ENCODE peak calls at places on chromosomes 11 and 22, in nine cellular contexts. One of them, this sample, is unnamed.

GRCh38 chr22:42947211-42947990 is 67.5 kb downstream of the PACSIN2 start:
- DNase-seq in stimulated activated CD8-positive, alpha-beta memory T cell treated with anti-CD3 and anti-CD28 coated beads, Interleukin-12 subunit alpha, Interleukin-12 subunit beta, amount 100 ng/mL, for 4 hours: no peak
- DNase-seq in brain microvascular endothelial cell: peak; percentile 37
- DNase-seq in NCI-H69: peak; percentile 96
- DNase-seq in HFFc6: no peak
- DNase-seq in NCI-H1417: peak; percentile 70
- DNase-seq in IMR-90: peak; percentile 41
- DNase-seq in esophagus squamous epithelium: no peak
- DNase-seq in heart left ventricle: peak; percentile 67
- DNase-seq in this sample: no peak

GRCh38 chr11:69361466-69361865 is 67.5 kb downstream of the MYEOV start:
- DNase-seq in stimulated activated CD8-positive, alpha-beta memory T cell treated with anti-CD3 and anti-CD28 coated beads, Interleukin-12 subunit alpha, Interleukin-12 subunit beta, amount 100 ng/mL, for 4 hours: no peak
- DNase-seq in brain microvascular endothelial cell: no peak
- DNase-seq in NCI-H69: no peak
- DNase-seq in HFFc6: no peak
- DNase-seq in NCI-H1417: no peak
- DNase-seq in IMR-90: no peak
- DNase-seq in esophagus squamous epithelium: no peak
- DNase-seq in heart left ventricle: no peak
- DNase-seq in this sample: no peak

GRCh38 chr11:3206128-3206921 is 12.3 kb downstream of the MRGPRG start:
- DNase-seq in stimulated activated CD8-positive, alpha-beta memory T cell treated with anti-CD3 and anti-CD28 coated beads, Interleukin-12 subunit alpha, Interleukin-12 subunit beta, amount 100 ng/mL, for 4 hours: no peak
- DNase-seq in brain microvascular endothelial cell: no peak
- DNase-seq in NCI-H69: no peak
- DNase-seq in HFFc6: no peak
- DNase-seq in NCI-H1417: no peak
- DNase-seq in IMR-90: no peak
- DNase-seq in esophagus squamous epithelium: no peak
- DNase-seq in heart left ventricle: no peak
- DNase-seq in this sample: no peak

GRCh38 chr11:87127131-87127530 is 89.4 kb downstream of the TMEM135 start:
- DNase-seq in stimulated activated CD8-positive, alpha-beta memory T cell treated with anti-CD3 and anti-CD28 coated beads, Interleukin-12 subunit alpha, Interleukin-12 subunit beta, amount 100 ng/mL, for 4 hours: no peak
- DNase-seq in brain microvascular endothelial cell: no peak
- DNase-seq in NCI-H69: peak; percentile 84
- DNase-seq in HFFc6: no peak
- DNase-seq in NCI-H1417: peak; percentile 42
- DNase-seq in IMR-90: no peak
- DNase-seq in esophagus squamous epithelium: no peak
- DNase-seq in heart left ventricle: no peak
- DNase-seq in this sample: no peak

GRCh38 chr11:117823941-117824420 is 563 bp downstream of the FXYD2 start:
- DNase-seq in stimulated activated CD8-positive, alpha-beta memory T cell treated with anti-CD3 and anti-CD28 coated beads, Interleukin-12 subunit alpha, Interleukin-12 subunit beta, amount 100 ng/mL, for 4 hours: no peak
- DNase-seq in brain microvascular endothelial cell: no peak
- DNase-seq in NCI-H69: peak; percentile 62
- DNase-seq in HFFc6: no peak
- DNase-seq in NCI-H1417: no peak
- DNase-seq in IMR-90: no peak
- DNase-seq in esophagus squamous epithelium: no peak
- DNase-seq in heart left ventricle: peak; percentile 82
- DNase-seq in this sample: no peak

GRCh38 chr11:118434553-118435232 is 1.6 kb upstream of the KMT2A start:
- DNase-seq in stimulated activated CD8-positive, alpha-beta memory T cell treated with anti-CD3 and anti-CD28 coated beads, Interleukin-12 subunit alpha, Interleukin-12 subunit beta, amount 100 ng/mL, for 4 hours: peak; percentile 5
- DNase-seq in brain microvascular endothelial cell: no peak
- DNase-seq in NCI-H69: peak; percentile 82
- DNase-seq in HFFc6: no peak
- DNase-seq in NCI-H1417: no peak
- DNase-seq in IMR-90: peak; percentile 40
- DNase-seq in esophagus squamous epithelium: no peak
- DNase-seq in heart left ventricle: peak; percentile 26
- DNase-seq in this sample: peak; percentile 59

GRCh38 chr11:119120639-119121007 is 757 bp upstream of the HINFP start:
- DNase-seq in stimulated activated CD8-positive, alpha-beta memory T cell treated with anti-CD3 and anti-CD28 coated beads, Interleukin-12 subunit alpha, Interleukin-12 subunit beta, amount 100 ng/mL, for 4 hours: no peak
- DNase-seq in brain microvascular endothelial cell: no peak
- DNase-seq in NCI-H69: peak; percentile 96
- DNase-seq in HFFc6: peak; percentile 38
- DNase-seq in NCI-H1417: peak; percentile 90
- DNase-seq in IMR-90: peak; percentile 70
- DNase-seq in esophagus squamous epithelium: no peak
- DNase-seq in heart left ventricle: no peak
- DNase-seq in this sample: no peak

GRCh38 chr11:19853901-19854300 is 141.3 kb downstream of the NAV2 start:
- DNase-seq in stimulated activated CD8-positive, alpha-beta memory T cell treated with anti-CD3 and anti-CD28 coated beads, Interleukin-12 subunit alpha, Interleukin-12 subunit beta, amount 100 ng/mL, for 4 hours: no peak
- DNase-seq in brain microvascular endothelial cell: no peak
- DNase-seq in NCI-H69: peak; percentile 19
- DNase-seq in HFFc6: no peak
- DNase-seq in NCI-H1417: no peak
- DNase-seq in IMR-90: peak; percentile 29
- DNase-seq in esophagus squamous epithelium: no peak
- DNase-seq in heart left ventricle: no peak
- DNase-seq in this sample: no peak

GRCh38 chr11:134485316-134485715 is 73.3 kb upstream of the B3GAT1 start:
- DNase-seq in stimulated activated CD8-positive, alpha-beta memory T cell treated with anti-CD3 and anti-CD28 coated beads, Interleukin-12 subunit alpha, Interleukin-12 subunit beta, amount 100 ng/mL, for 4 hours: no peak
- DNase-seq in brain microvascular endothelial cell: no peak
- DNase-seq in NCI-H69: no peak
- DNase-seq in HFFc6: no peak
- DNase-seq in NCI-H1417: no peak
- DNase-seq in IMR-90: no peak
- DNase-seq in esophagus squamous epithelium: no peak
- DNase-seq in heart left ventricle: no peak
- DNase-seq in this sample: no peak

GRCh38 chr11:90229791-90230190 is 6.9 kb upstream of the CHORDC1 start:
- DNase-seq in stimulated activated CD8-positive, alpha-beta memory T cell treated with anti-CD3 and anti-CD28 coated beads, Interleukin-12 subunit alpha, Interleukin-12 subunit beta, amount 100 ng/mL, for 4 hours: no peak
- DNase-seq in brain microvascular endothelial cell: peak; percentile 57
- DNase-seq in NCI-H69: no peak
- DNase-seq in HFFc6: peak; percentile 9
- DNase-seq in NCI-H1417: no peak
- DNase-seq in IMR-90: peak; percentile 23
- DNase-seq in esophagus squamous epithelium: no peak
- DNase-seq in heart left ventricle: no peak
- DNase-seq in this sample: no peak

GRCh38 chr22:28183078-28183870 is 264.2 kb upstream of the PITPNB start:
- DNase-seq in stimulated activated CD8-positive, alpha-beta memory T cell treated with anti-CD3 and anti-CD28 coated beads, Interleukin-12 subunit alpha, Interleukin-12 subunit beta, amount 100 ng/mL, for 4 hours: no peak
- DNase-seq in brain microvascular endothelial cell: no peak
- DNase-seq in NCI-H69: peak; percentile 90
- DNase-seq in HFFc6: no peak
- DNase-seq in NCI-H1417: peak; percentile 59
- DNase-seq in IMR-90: no peak
- DNase-seq in esophagus squamous epithelium: no peak
- DNase-seq in heart left ventricle: no peak
- DNase-seq in this sample: no peak

GRCh38 chr22:49447837-49448236 is 379.8 kb downstream of the BRD1 start:
- DNase-seq in stimulated activated CD8-positive, alpha-beta memory T cell treated with anti-CD3 and anti-CD28 coated beads, Interleukin-12 subunit alpha, Interleukin-12 subunit beta, amount 100 ng/mL, for 4 hours: no peak
- DNase-seq in brain microvascular endothelial cell: no peak
- DNase-seq in NCI-H69: no peak
- DNase-seq in HFFc6: no peak
- DNase-seq in NCI-H1417: no peak
- DNase-seq in IMR-90: no peak
- DNase-seq in esophagus squamous epithelium: no peak
- DNase-seq in heart left ventricle: no peak
- DNase-seq in this sample: no peak

GRCh38 chr11:93059074-93059957 is 89.9 kb downstream of the MTNR1B start:
- DNase-seq in stimulated activated CD8-positive, alpha-beta memory T cell treated with anti-CD3 and anti-CD28 coated beads, Interleukin-12 subunit alpha, Interleukin-12 subunit beta, amount 100 ng/mL, for 4 hours: no peak
- DNase-seq in brain microvascular endothelial cell: peak; percentile 71
- DNase-seq in NCI-H69: peak; percentile 80
- DNase-seq in HFFc6: peak; percentile 35
- DNase-seq in NCI-H1417: peak; percentile 51
- DNase-seq in IMR-90: peak; percentile 90
- DNase-seq in esophagus squamous epithelium: no peak
- DNase-seq in heart left ventricle: no peak
- DNase-seq in this sample: no peak

GRCh38 chr11:31325162-31325561 is 44.4 kb downstream of the DCDC1 start:
- DNase-seq in stimulated activated CD8-positive, alpha-beta memory T cell treated with anti-CD3 and anti-CD28 coated beads, Interleukin-12 subunit alpha, Interleukin-12 subunit beta, amount 100 ng/mL, for 4 hours: no peak
- DNase-seq in brain microvascular endothelial cell: peak; percentile 64
- DNase-seq in NCI-H69: no peak
- DNase-seq in HFFc6: peak; percentile 61
- DNase-seq in NCI-H1417: no peak
- DNase-seq in IMR-90: peak; percentile 44
- DNase-seq in esophagus squamous epithelium: no peak
- DNase-seq in heart left ventricle: no peak
- DNase-seq in this sample: no peak

GRCh38 chr22:29093501-29093921 is 20.7 kb downstream of the KREMEN1 start:
- DNase-seq in stimulated activated CD8-positive, alpha-beta memory T cell treated with anti-CD3 and anti-CD28 coated beads, Interleukin-12 subunit alpha, Interleukin-12 subunit beta, amount 100 ng/mL, for 4 hours: no peak
- DNase-seq in brain microvascular endothelial cell: no peak
- DNase-seq in NCI-H69: no peak
- DNase-seq in HFFc6: peak; percentile 56
- DNase-seq in NCI-H1417: no peak
- DNase-seq in IMR-90: peak; percentile 70
- DNase-seq in esophagus squamous epithelium: no peak
- DNase-seq in heart left ventricle: no peak
- DNase-seq in this sample: no peak

GRCh38 chr11:23725752-23726151 is 771.1 kb upstream of the LUZP2 start:
- DNase-seq in stimulated activated CD8-positive, alpha-beta memory T cell treated with anti-CD3 and anti-CD28 coated beads, Interleukin-12 subunit alpha, Interleukin-12 subunit beta, amount 100 ng/mL, for 4 hours: no peak
- DNase-seq in brain microvascular endothelial cell: peak; percentile 26
- DNase-seq in NCI-H69: no peak
- DNase-seq in HFFc6: no peak
- DNase-seq in NCI-H1417: no peak
- DNase-seq in IMR-90: no peak
- DNase-seq in esophagus squamous epithelium: no peak
- DNase-seq in heart left ventricle: no peak
- DNase-seq in this sample: no peak

GRCh38 chr22:19568337-19569311 is 44.4 kb upstream of the CLDN5 start:
- DNase-seq in stimulated activated CD8-positive, alpha-beta memory T cell treated with anti-CD3 and anti-CD28 coated beads, Interleukin-12 subunit alpha, Interleukin-12 subunit beta, amount 100 ng/mL, for 4 hours: no peak
- DNase-seq in brain microvascular endothelial cell: peak; percentile 82
- DNase-seq in NCI-H69: peak; percentile 48
- DNase-seq in HFFc6: peak; percentile 90
- DNase-seq in NCI-H1417: no peak
- DNase-seq in IMR-90: peak; percentile 95
- DNase-seq in esophagus squamous epithelium: no peak
- DNase-seq in heart left ventricle: no peak
- DNase-seq in this sample: no peak

GRCh38 chr11:73584831-73585230 is 13.1 kb downstream of the FAM168A start:
- DNase-seq in stimulated activated CD8-positive, alpha-beta memory T cell treated with anti-CD3 and anti-CD28 coated beads, Interleukin-12 subunit alpha, Interleukin-12 subunit beta, amount 100 ng/mL, for 4 hours: no peak
- DNase-seq in brain microvascular endothelial cell: no peak
- DNase-seq in NCI-H69: no peak
- DNase-seq in HFFc6: no peak
- DNase-seq in NCI-H1417: no peak
- DNase-seq in IMR-90: no peak
- DNase-seq in esophagus squamous epithelium: no peak
- DNase-seq in heart left ventricle: no peak
- DNase-seq in this sample: no peak

GRCh38 chr11:112290462-112290894 is 29.8 kb upstream of the PLET1 start:
- DNase-seq in stimulated activated CD8-positive, alpha-beta memory T cell treated with anti-CD3 and anti-CD28 coated beads, Interleukin-12 subunit alpha, Interleukin-12 subunit beta, amount 100 ng/mL, for 4 hours: no peak
- DNase-seq in brain microvascular endothelial cell: no peak
- DNase-seq in NCI-H69: peak; percentile 31
- DNase-seq in HFFc6: no peak
- DNase-seq in NCI-H1417: no peak
- DNase-seq in IMR-90: no peak
- DNase-seq in esophagus squamous epithelium: no peak
- DNase-seq in heart left ventricle: no peak
- DNase-seq in this sample: no peak

GRCh38 chr22:47033648-47034000 is 271.2 kb downstream of the TBC1D22A start:
- DNase-seq in stimulated activated CD8-positive, alpha-beta memory T cell treated with anti-CD3 and anti-CD28 coated beads, Interleukin-12 subunit alpha, Interleukin-12 subunit beta, amount 100 ng/mL, for 4 hours: no peak
- DNase-seq in brain microvascular endothelial cell: no peak
- DNase-seq in NCI-H69: no peak
- DNase-seq in HFFc6: no peak
- DNase-seq in NCI-H1417: no peak
- DNase-seq in IMR-90: no peak
- DNase-seq in esophagus squamous epithelium: no peak
- DNase-seq in heart left ventricle: no peak
- DNase-seq in this sample: no peak

GRCh38 chr22:22838148-22838786 is 49.3 kb upstream of the IGLL5 start:
- DNase-seq in stimulated activated CD8-positive, alpha-beta memory T cell treated with anti-CD3 and anti-CD28 coated beads, Interleukin-12 subunit alpha, Interleukin-12 subunit beta, amount 100 ng/mL, for 4 hours: no peak
- DNase-seq in brain microvascular endothelial cell: no peak
- DNase-seq in NCI-H69: no peak
- DNase-seq in HFFc6: no peak
- DNase-seq in NCI-H1417: no peak
- DNase-seq in IMR-90: no peak
- DNase-seq in esophagus squamous epithelium: no peak
- DNase-seq in heart left ventricle: no peak
- DNase-seq in this sample: peak; percentile 49

GRCh38 chr11:13166036-13166435 is 111.6 kb upstream of the BMAL1 start:
- DNase-seq in stimulated activated CD8-positive, alpha-beta memory T cell treated with anti-CD3 and anti-CD28 coated beads, Interleukin-12 subunit alpha, Interleukin-12 subunit beta, amount 100 ng/mL, for 4 hours: no peak
- DNase-seq in brain microvascular endothelial cell: no peak
- DNase-seq in NCI-H69: no peak
- DNase-seq in HFFc6: no peak
- DNase-seq in NCI-H1417: no peak
- DNase-seq in IMR-90: peak; percentile 29
- DNase-seq in esophagus squamous epithelium: no peak
- DNase-seq in heart left ventricle: no peak
- DNase-seq in this sample: no peak

GRCh38 chr11:128569291-128569690 is 18.1 kb downstream of the ETS1 start:
- DNase-seq in stimulated activated CD8-positive, alpha-beta memory T cell treated with anti-CD3 and anti-CD28 coated beads, Interleukin-12 subunit alpha, Interleukin-12 subunit beta, amount 100 ng/mL, for 4 hours: no peak
- DNase-seq in brain microvascular endothelial cell: no peak
- DNase-seq in NCI-H69: no peak
- DNase-seq in HFFc6: no peak
- DNase-seq in NCI-H1417: no peak
- DNase-seq in IMR-90: no peak
- DNase-seq in esophagus squamous epithelium: no peak
- DNase-seq in heart left ventricle: no peak
- DNase-seq in this sample: no peak

GRCh38 chr11:110429614-110430266 is at the start of gene FDX1:
- DNase-seq in stimulated activated CD8-positive, alpha-beta memory T cell treated with anti-CD3 and anti-CD28 coated beads, Interleukin-12 subunit alpha, Interleukin-12 subunit beta, amount 100 ng/mL, for 4 hours: peak; percentile 79
- DNase-seq in brain microvascular endothelial cell: peak; percentile 72
- DNase-seq in NCI-H69: peak; percentile 98
- DNase-seq in HFFc6: peak; percentile 60
- DNase-seq in NCI-H1417: peak; percentile 98
- DNase-seq in IMR-90: peak; percentile 74
- DNase-seq in esophagus squamous epithelium: no peak
- DNase-seq in heart left ventricle: peak; percentile 81
- DNase-seq in this sample: peak; percentile 94